ENCODE peak calls at places on chromosomes 4 and X, in four cellular contexts. Y is Peyer's patch, L is mammary epithelial cell, O is thoracic aorta. U is an unnamed sample.

GRCh38 chr4:38529189-38530115 is 134.5 kb upstream of the KLF3 start:
- DNase-seq in Y (peak), L (no peak), O (no peak), U (peak)

GRCh38 chrX:73127700-73128241 is 48.5 kb upstream of the PABPC1L2A start:
- DNase-seq in Y (no peak), L (no peak), O (no peak), U (no peak)

GRCh38 chr4:46124773-46125172 is 919 bp upstream of the GABRG1 start:
- DNase-seq in Y (no peak), L (no peak), O (no peak), U (no peak)

GRCh38 chr4:67080158-67080557 is 465.1 kb downstream of the CENPC start:
- DNase-seq in Y (no peak), L (no peak), O (no peak), U (no peak)

GRCh38 chrX:136063340-136064079 is 78.3 kb downstream of the SLC9A6 start:
- DNase-seq in Y (no peak), L (no peak), O (peak), U (no peak)

GRCh38 chrX:48937065-48937907 is 18.5 kb upstream of the PIM2 start:
- DNase-seq in Y (peak), L (no peak), O (no peak), U (peak)

GRCh38 chrX:135698924-135699323 is 14.5 kb upstream of the CT45A1 start:
- DNase-seq in Y (no peak), L (no peak), O (no peak), U (no peak)

GRCh38 chr4:23171971-23172370 is 479.2 kb downstream of the GBA3 start:
- DNase-seq in Y (no peak), L (no peak), O (no peak), U (no peak)

GRCh38 chr4:71713611-71714203 is 70.2 kb downstream of the GC start:
- DNase-seq in Y (no peak), L (peak), O (no peak), U (no peak)

GRCh38 chr4:36255575-36255974 is 11.3 kb upstream of the ARAP2 start:
- DNase-seq in Y (peak), L (no peak), O (no peak), U (no peak)

GRCh38 chr4:145487626-145488025 is 6.0 kb downstream of the SMAD1 start:
- DNase-seq in Y (no peak), L (no peak), O (no peak), U (no peak)

GRCh38 chr4:113474017-113474416 is 287.5 kb downstream of the CAMK2D start:
- DNase-seq in Y (no peak), L (peak), O (no peak), U (no peak)

GRCh38 chr4:18106620-18107019 is 85.1 kb upstream of the LCORL start:
- DNase-seq in Y (peak), L (no peak), O (no peak), U (no peak)

GRCh38 chrX:26649534-26649933 is 433.6 kb downstream of the MAGEB5 start:
- DNase-seq in Y (no peak), L (peak), O (no peak), U (no peak)
- TF ChIP-seq CTCF in Y (no peak), L (peak), O (no peak), U (peak)

DNA sequence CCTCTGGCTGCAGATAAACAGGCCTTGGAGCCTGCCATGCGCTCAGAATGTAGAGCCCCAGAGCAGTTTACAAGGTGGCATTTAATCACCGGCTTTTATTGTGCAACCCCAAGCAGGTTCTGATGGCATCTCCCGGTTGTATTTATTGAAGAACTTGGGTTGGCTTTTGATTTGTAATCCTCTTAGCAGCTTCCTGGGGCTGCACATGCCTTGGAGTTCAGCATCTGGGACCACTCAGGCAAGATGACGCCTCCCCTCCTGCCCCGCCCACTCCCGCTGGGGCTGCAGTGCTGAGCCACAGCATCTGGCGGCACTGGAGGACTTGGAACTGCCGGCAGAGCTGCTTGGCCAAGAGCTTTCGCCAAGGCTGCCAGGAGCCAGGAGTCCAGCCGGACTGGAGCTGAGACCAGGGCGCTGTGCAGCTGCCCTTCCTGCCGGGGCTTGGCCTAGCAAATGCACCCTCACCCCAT is 5.3 kb downstream of the HTRA3 start:
- DNase-seq in Y (peak), L (peak), O (peak), U (peak)
- TF ChIP-seq CTCF in Y (peak), L (peak), O (peak), U (no peak)

GRCh38 chrX:40318076-40318475 is 220.3 kb upstream of the BCOR start:
- DNase-seq in Y (no peak), L (no peak), O (no peak), U (no peak)

GRCh38 chrX:40310016-40310415 is 212.3 kb upstream of the BCOR start:
- DNase-seq in Y (no peak), L (no peak), O (no peak), U (no peak)

GRCh38 chrX:40316502-40316901 is 218.7 kb upstream of the BCOR start:
- DNase-seq in Y (no peak), L (no peak), O (no peak), U (no peak)

GRCh38 chrX:40313269-40313668 is 215.5 kb upstream of the BCOR start:
- DNase-seq in Y (no peak), L (no peak), O (no peak), U (no peak)

DNA sequence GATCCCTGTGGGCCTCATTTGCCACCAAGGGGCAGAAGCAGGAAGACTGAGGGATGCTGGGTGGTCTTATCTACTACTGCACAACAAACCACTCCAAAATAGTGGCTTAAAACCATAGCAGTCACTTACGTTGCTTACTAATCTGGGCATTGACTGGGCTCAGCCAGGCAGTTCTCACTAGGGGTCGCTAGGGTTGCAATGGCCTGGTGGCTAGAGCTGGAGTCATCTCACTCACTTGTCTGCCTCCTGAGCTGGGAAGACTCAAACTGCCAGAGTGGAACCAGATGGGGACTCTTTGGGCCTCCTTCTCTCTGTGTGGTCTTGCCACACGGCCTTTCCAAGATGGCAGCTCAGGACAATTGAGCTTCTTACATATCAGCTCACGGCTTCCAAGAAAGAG is 216.3 kb upstream of the BCOR start:
- DNase-seq in Y (no peak), L (no peak), O (no peak), U (no peak)
- TF ChIP-seq CTCF in Y (no peak), L (no peak), O (no peak), U (no peak)

DNA sequence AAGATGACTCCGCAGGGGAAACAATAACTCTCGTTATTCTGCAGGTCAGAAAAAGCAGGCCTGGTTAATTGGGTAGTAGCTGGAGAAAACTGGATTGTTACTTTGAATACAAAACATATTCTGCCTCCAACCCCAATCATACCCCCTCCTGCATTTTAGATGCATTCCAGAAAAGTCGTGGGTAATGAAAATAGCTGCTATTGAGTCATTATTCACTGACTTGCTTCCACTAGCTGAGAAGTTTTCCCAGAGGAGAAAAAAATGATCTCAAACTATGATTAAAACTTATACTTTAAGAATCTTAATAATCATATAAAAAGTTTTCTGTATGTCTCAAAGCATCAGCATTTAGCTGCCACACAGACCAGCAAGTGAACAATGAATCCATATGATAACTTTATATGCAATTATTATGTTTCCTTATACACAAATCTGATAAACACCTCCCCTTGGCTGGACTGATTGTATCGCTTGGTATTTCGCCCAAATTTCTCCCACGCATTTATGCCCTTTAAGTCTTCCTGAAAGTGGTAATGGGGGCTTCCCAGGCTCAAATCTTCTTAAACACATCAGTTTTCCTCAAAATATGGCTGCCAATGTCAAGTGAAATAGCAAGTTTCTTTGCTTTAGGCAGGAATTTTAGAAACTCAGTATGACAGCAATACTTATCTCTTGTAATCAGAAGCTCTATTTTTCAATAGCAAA is 181.0 kb downstream of the LDB2 start:
- DNase-seq in Y (no peak), L (no peak), O (no peak), U (no peak)
- TF ChIP-seq CTCF in Y (no peak), L (no peak), O (no peak), U (no peak)